ENCODE peak calls at places on chromosomes 2 and 18, in five cellular contexts. D, U, N, G and F are unnamed samples.

GRCh38 chr2:214593723-214594122 is 182.9 kb downstream of the VWC2L start:
- DNase-seq in D (peak; percentile 74), U (no peak), N (no peak), G (no peak), F (peak; percentile 80)

GRCh38 chr2:189880963-189881362 is 96.7 kb downstream of the PMS1 start:
- DNase-seq in G (no peak), U (no peak), D (no peak), N (no peak), F (no peak)

GRCh38 chr2:14459927-14460326 is 172.6 kb upstream of the LRATD1 start:
- DNase-seq in U (no peak), G (no peak), N (no peak), D (no peak), F (no peak)

GRCh38 chr2:224163573-224164307 is 124.7 kb upstream of the SERPINE2 start:
- DNase-seq in G (no peak), U (no peak), D (no peak), N (no peak), F (peak; percentile 11)

GRCh38 chr2:108594132-108594981 is 60.1 kb downstream of the LIMS1 start:
- DNase-seq in G (no peak), N (peak; percentile 66), D (no peak), U (no peak), F (no peak)

GRCh38 chr2:160246356-160246755 is 46.3 kb upstream of the ITGB6 start:
- DNase-seq in G (no peak), D (no peak), N (no peak), U (no peak), F (peak; percentile 16)

GRCh38 chr2:101150306-101151140 is 659 bp downstream of the TBC1D8 start:
- DNase-seq in U (peak; percentile 83), D (peak; percentile 66), N (peak; percentile 37), G (no peak), F (no peak)

GRCh38 chr2:121505005-121505404 is 25.7 kb upstream of the RNU4ATAC start:
- DNase-seq in D (no peak), N (no peak), U (no peak), G (peak; percentile 94), F (peak; percentile 58)

GRCh38 chr2:64765160-64765805 is 111.6 kb upstream of the SERTAD2 start:
- DNase-seq in N (no peak), D (no peak), U (no peak), G (no peak), F (no peak)

GRCh38 chr2:8263931-8264330 is 417.9 kb upstream of the ID2 start:
- DNase-seq in G (no peak), N (no peak), U (no peak), D (peak; percentile 85), F (no peak)

GRCh38 chr2:160142472-160142871 is 57.6 kb downstream of the ITGB6 start:
- DNase-seq in D (no peak), G (peak; percentile 54), N (no peak), U (no peak), F (no peak)

GRCh38 chr18:3305354-3305762 is 43.4 kb downstream of the MYL12B start:
- DNase-seq in D (no peak), U (no peak), G (peak; percentile 92), N (no peak), F (peak; percentile 93)

GRCh38 chr18:49031511-49032188 is 80.9 kb upstream of the SMAD7 start:
- DNase-seq in U (peak; percentile 61), N (no peak), D (no peak), G (no peak), F (no peak)

GRCh38 chr18:63965716-63966330 is 4.1 kb upstream of the SERPINB8 start:
- DNase-seq in N (no peak), D (no peak), G (no peak), U (no peak), F (no peak)

GRCh38 chr2:218097975-218098374 is 27.9 kb upstream of the CXCR2 start:
- DNase-seq in U (no peak), D (no peak), N (no peak), G (no peak), F (no peak)

GRCh38 chr2:218095853-218096252 is 26.8 kb downstream of the RUFY4 start:
- DNase-seq in U (no peak), N (no peak), G (no peak), D (no peak), F (no peak)

GRCh38 chr2:218091743-218092142 is 22.7 kb downstream of the RUFY4 start:
- DNase-seq in D (no peak), N (no peak), U (no peak), G (no peak), F (no peak)

DNA sequence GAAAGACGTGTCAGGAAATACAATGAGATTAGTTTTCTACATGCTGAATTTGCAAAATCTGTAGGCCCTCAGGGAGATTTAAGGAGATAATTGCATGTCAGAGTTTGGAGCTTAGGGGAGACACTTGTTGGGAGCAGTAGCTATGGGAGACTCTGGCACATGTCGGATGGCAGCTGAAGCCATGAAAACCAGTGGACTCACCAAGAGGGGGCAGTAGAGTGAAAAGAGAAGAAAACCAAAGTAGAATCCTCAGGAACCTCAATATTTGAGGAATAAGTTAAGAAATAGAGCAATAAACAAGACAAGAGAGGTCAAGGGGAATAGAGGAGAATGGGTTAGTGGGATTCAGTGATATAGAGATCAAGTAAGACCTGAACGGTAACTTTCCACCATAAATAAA is 24.8 kb downstream of the RUFY4 start:
- DNase-seq in N (no peak), G (no peak), D (no peak), U (no peak), F (no peak)
- TF ChIP-seq CTCF in N (peak; percentile 1), G (peak; percentile 50), D (peak; percentile 33), U (no peak), F (no peak)

GRCh38 chr2:95025406-95026319 is at the start of gene MAL:
- DNase-seq in G (no peak), U (peak; percentile 84), D (peak; percentile 31), N (peak; percentile 57), F (no peak)
- H3K4me3 ChIP-seq in G (no peak within 1 kb of the TSS), U (peak within 1 kb of the TSS; percentile 69), D (peak within 1 kb of the TSS; percentile 17), N (peak within 1 kb of the TSS; percentile 68), F (no peak within 1 kb of the TSS)

GRCh38 chr2:238669046-238669445 is 178.8 kb upstream of the TWIST2 start:
- DNase-seq in D (no peak), G (no peak), N (no peak), U (no peak), F (no peak)

GRCh38 chr2:238667008-238667407 is 180.9 kb upstream of the TWIST2 start:
- DNase-seq in U (no peak), D (no peak), G (no peak), N (no peak), F (no peak)

GRCh38 chr2:238666543-238666942 is 181.3 kb upstream of the TWIST2 start:
- DNase-seq in D (no peak), G (no peak), U (no peak), N (no peak), F (no peak)

GRCh38 chr2:238669581-238670340 is 178.1 kb upstream of the TWIST2 start:
- DNase-seq in D (no peak), G (no peak), N (no peak), U (no peak), F (no peak)

GRCh38 chr2:238668426-238668825 is 179.5 kb upstream of the TWIST2 start:
- DNase-seq in G (no peak), N (no peak), U (no peak), D (no peak), F (no peak)
- TF ChIP-seq CTCF in G (no peak), N (no peak), U (no peak), D (no peak), F (no peak)

DNA sequence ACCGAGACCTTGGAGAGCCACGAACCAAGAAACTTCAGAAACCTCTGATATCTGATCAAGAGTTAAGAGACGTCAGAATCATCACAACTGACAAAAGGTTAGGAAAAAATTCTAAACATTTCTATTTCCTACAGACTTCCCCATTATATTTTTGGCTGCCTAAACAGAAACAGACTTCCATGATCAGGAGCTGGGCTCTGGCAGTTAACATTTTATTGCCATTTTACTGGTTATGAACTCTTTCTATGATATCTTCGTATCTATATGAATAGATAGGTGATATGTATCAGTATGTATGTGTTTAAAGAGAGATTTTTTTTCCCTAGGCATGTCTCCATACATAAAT is 31.1 kb upstream of the PPP1R1C start:
- DNase-seq in N (no peak), G (no peak), U (no peak), D (no peak), F (no peak)
- H3K4me3 ChIP-seq in N (no peak overlapping the region), G (peak overlapping the region; percentile 31), U (peak overlapping the region; percentile 44), D (peak overlapping the region; percentile 48), F (no peak overlapping the region)

DNA sequence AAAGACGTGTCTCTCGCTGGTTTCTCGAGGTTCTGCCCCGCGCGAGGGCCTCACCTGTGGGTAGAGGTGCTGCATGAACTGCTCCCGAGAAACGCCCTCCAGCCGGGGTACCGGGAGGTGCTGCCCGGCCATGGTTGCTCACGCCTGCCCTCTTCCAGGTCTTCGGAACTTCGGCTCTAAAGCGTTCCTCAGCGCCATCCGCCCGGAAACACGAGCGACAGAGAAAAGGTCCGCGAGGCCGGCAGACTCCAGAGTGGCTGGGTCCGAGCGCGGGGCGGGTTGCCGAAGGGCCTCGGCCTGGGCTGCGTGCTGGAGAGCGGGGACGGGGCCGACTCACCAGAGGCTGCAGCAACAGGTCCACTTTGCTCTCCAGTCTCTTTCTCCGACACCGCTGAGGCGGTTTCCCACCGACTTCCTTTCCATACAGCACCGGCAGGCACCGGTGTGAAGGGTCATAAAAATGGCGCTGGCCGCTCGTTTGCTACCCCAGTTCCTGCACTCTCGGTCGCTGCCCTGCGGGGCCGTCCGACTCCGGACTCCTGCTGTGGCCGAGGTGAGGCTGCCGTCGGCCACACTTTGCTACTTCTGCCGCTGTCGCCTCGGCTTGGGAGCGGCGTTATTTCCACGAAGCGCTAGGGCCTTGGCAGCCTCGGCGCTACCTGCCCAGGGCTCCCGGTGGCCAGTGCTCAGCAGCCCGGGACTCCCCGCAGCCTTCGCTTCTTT is at the start of the genes MAIP1 and TYW5:
- DNase-seq in G (no peak), N (peak; percentile 90), D (peak; percentile 86), U (peak; percentile 93), F (peak; percentile 65)
- TF ChIP-seq CTCF in G (peak; percentile 33), N (peak; percentile 24), D (peak; percentile 26), U (peak; percentile 21), F (peak; percentile 42)

GRCh38 chr2:231672617-231673347 is 35.5 kb upstream of the PTMA start:
- DNase-seq in N (peak; percentile 88), G (no peak), U (no peak), D (peak; percentile 73), F (no peak)

GRCh38 chr2:231676243-231676642 is 32.1 kb upstream of the PTMA start:
- DNase-seq in N (no peak), U (no peak), D (no peak), G (no peak), F (no peak)

GRCh38 chr2:231673348-231673770 is 35.0 kb upstream of the PTMA start:
- DNase-seq in G (no peak), U (no peak), D (peak; percentile 78), N (no peak), F (no peak)

GRCh38 chr2:231677632-231678104 is 30.7 kb upstream of the PTMA start:
- DNase-seq in N (no peak), G (no peak), D (peak; percentile 87), U (no peak), F (no peak)

GRCh38 chr2:231674587-231675334 is 33.6 kb upstream of the PTMA start:
- DNase-seq in G (no peak), U (peak; percentile 85), D (peak; percentile 90), N (peak; percentile 86), F (no peak)
- H3K4me3 ChIP-seq in G (no peak overlapping the region), U (no peak overlapping the region), D (no peak overlapping the region), N (peak overlapping the region; percentile 15), F (no peak overlapping the region)